ENCODE peak calls at places on chromosomes 1 and 21, in ten cellular contexts. D is brain microvascular endothelial cell; P is fibroblast of lung; B is right atrium auricular region; H is caudate nucleus; I is CD4-positive, CD25-positive, alpha-beta regulatory T cell; T is kidney; N is AG04450; F is Peyer's patch; R is iPS DF 6.9. M is an unnamed sample.

GRCh38 chr1:10378071-10378841 is 20.6 kb upstream of the PGD start:
- DNase-seq in T (peak), R (no peak), P (peak), N (peak), H (peak), D (peak), I (no peak), B (no peak), F (no peak), M (peak)

GRCh38 chr21:14675774-14676530 is 129.8 kb upstream of the SAMSN1 start:
- DNase-seq in R (no peak), F (no peak), D (no peak), H (no peak), I (peak), P (no peak), T (no peak), B (no peak), N (no peak), M (no peak)

GRCh38 chr1:86423873-86424272 is at the start of gene CLCA2:
- DNase-seq in H (no peak), R (no peak), F (no peak), N (no peak), P (no peak), D (no peak), T (no peak), B (no peak), I (no peak), M (peak)

GRCh38 chr1:27862671-27863551 is 9.4 kb upstream of the THEMIS2 start:
- DNase-seq in H (no peak), D (peak), I (no peak), B (peak), P (peak), R (no peak), F (peak), T (peak), N (peak), M (peak)

GRCh38 chr1:15949453-15950245 is 26.3 kb downstream of the ZBTB17 start:
- DNase-seq in T (peak), B (peak), P (peak), D (peak), R (no peak), H (peak), N (peak), I (peak), F (peak), M (peak)

GRCh38 chr1:100360790-100361232 is 8.5 kb downstream of the CDC14A start:
- DNase-seq in D (peak), P (peak), F (no peak), T (no peak), I (no peak), R (no peak), H (no peak), B (no peak), N (no peak), M (no peak)

GRCh38 chr1:39672551-39672947 is 642 bp upstream of the NT5C1A start:
- DNase-seq in D (no peak), F (no peak), H (no peak), R (no peak), B (no peak), I (peak), P (no peak), T (peak), N (no peak), M (no peak)

GRCh38 chr1:42937141-42937696 is 21.4 kb downstream of the SLC2A1 start:
- DNase-seq in F (peak), P (peak), R (no peak), T (no peak), H (no peak), I (no peak), N (no peak), B (no peak), D (peak), M (peak)

GRCh38 chr1:16449666-16450065 is 9.1 kb downstream of the NECAP2 start:
- DNase-seq in D (no peak), T (no peak), I (no peak), N (no peak), H (no peak), B (no peak), P (no peak), R (no peak), F (no peak), M (no peak)

GRCh38 chr1:29900727-29901126 is 664.4 kb downstream of the PTPRU start:
- DNase-seq in B (no peak), F (no peak), R (no peak), I (no peak), D (no peak), P (no peak), N (no peak), T (no peak), H (no peak), M (no peak)

GRCh38 chr1:63023637-63024036 is 239.7 kb downstream of the ATG4C start:
- DNase-seq in F (no peak), P (no peak), N (no peak), T (no peak), D (no peak), I (no peak), H (no peak), B (no peak), R (no peak), M (no peak)

DNA sequence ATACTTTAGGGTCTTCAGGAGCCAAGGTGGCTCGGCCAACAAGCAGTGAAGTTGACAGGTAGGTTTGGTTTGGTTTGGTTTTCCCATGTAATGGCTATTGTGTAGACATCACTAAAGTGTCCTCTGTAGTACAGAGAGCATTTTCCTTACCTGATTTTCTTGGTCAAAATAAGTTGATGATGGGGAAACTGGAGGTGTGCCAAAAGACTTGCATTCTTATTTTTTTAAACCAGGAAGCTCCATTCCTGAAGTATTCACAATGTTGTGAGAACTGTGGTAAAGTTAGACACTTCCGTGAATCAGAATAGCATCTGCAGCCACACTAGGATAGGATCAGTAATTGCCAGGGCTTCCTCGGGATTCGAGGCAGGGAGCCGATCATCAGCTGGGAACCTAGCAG is 2.9 kb downstream of the ZBTB37 start:
- DNase-seq in B (no peak), T (no peak), R (no peak), D (no peak), N (no peak), F (no peak), I (no peak), H (no peak), P (no peak), M (no peak)
- H3K27ac ChIP-seq in B (no peak), T (no peak), R (no peak), D (no peak), N (no peak), F (peak), I (peak), H (no peak), P (no peak), M (no peak)

DNA sequence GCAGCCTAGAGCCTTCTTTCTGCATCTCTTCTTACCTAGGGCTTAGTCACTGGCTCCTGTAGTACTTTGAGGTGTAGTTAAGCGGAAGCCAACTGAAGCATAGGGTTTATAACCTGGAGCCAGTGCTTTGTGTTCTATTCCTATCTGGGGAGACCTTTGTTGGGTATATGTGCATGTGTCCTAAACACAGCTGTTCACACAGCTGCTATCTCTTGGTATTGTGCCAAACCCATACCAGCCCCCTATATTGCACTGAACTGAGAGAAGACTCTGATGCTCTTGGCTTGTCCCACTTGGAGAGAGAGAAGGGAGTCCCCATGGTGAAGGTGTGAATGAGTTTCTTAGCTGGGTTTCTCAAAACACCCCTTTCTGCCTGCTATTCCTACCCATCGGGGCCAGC is 17.2 kb upstream of the NFASC start:
- DNase-seq in F (no peak), P (no peak), N (no peak), B (no peak), H (no peak), R (no peak), I (no peak), T (no peak), D (no peak), M (no peak)
- H3K27ac ChIP-seq in F (no peak), P (no peak), N (no peak), B (no peak), H (no peak), R (no peak), I (no peak), T (no peak), D (no peak), M (no peak)

GRCh38 chr1:45926302-45926701 is 122.9 kb downstream of the MAST2 start:
- DNase-seq in B (no peak), I (no peak), F (no peak), N (no peak), D (no peak), R (no peak), H (no peak), T (no peak), P (no peak), M (no peak)

GRCh38 chr1:45925728-45926287 is 122.4 kb downstream of the MAST2 start:
- DNase-seq in B (no peak), F (no peak), D (no peak), T (no peak), R (no peak), I (no peak), H (no peak), N (no peak), P (no peak), M (no peak)

GRCh38 chr1:45930258-45931150 is 127.1 kb downstream of the MAST2 start:
- DNase-seq in F (no peak), H (no peak), B (no peak), P (no peak), I (no peak), D (no peak), N (no peak), T (no peak), R (no peak), M (no peak)

GRCh38 chr1:45928486-45929205 is 125.2 kb downstream of the MAST2 start:
- DNase-seq in N (no peak), B (no peak), D (peak), R (no peak), T (no peak), P (peak), I (no peak), F (no peak), H (no peak), M (no peak)

DNA sequence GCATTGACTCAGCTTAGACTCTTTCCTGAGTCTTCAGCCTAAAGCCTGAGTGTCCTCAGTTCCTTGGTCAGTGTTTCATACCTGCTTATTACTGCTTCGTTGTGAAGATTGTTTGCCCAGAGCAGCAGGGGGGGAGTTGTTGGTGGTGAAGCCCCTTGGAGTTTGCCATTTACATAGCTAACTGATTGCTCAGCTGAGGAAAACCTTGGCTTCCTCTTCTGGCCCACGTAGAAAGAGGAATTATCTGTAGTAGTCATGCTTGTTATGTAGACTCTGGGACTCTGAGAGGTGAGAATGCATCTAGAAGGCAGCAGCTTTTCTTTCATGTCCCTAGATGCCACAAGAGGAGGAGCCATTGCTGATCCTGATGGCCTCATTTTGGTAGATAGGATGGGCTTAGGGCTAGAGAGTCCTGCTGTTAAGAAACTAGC is 125.9 kb downstream of the MAST2 start:
- DNase-seq in B (no peak), N (no peak), F (no peak), D (peak), I (no peak), P (peak), T (no peak), H (no peak), R (no peak), M (no peak)
- H3K27ac ChIP-seq in B (peak), N (peak), F (no peak), D (peak), I (no peak), P (no peak), T (no peak), H (no peak), R (peak), M (peak)

DNA sequence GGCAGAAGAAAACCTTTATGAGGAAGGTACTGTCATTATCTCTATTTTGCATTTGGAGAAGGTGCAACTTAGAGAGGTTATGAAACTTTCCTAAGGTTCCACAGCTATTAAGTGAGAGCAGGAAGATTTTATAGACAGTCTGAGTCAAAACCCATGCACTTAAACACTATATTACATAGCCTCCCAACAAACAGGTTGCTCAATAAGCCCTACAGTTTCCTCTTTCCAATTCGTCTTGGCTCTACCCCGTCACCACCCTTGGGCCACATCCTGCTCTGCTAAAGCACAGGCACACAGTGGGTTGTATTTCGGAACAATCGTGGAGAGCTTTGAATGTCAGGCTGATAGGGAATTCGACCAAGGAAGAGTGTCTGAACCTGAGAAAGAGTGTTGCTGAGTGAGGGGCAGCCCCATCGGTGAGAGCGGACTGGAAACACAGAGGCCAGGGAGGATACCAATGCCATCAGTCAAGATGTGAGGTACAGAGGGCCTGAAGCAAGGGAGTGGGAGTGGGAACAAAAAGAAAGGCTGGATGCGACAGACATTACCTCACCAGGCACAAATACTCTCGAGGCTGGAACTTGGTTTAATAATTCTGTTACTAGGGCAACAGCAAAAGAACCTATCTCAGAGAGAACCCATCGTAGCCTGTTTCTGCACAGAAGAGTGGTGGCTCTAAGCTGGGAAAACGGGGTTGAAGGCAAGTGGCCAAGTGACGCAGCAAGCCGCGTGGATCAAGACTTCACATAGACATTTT is 6.3 kb upstream of the LRRC52 start:
- DNase-seq in H (no peak), D (no peak), R (no peak), T (no peak), I (no peak), P (no peak), B (no peak), N (no peak), F (no peak), M (no peak)
- H3K27ac ChIP-seq in H (no peak), D (no peak), R (no peak), T (no peak), I (no peak), P (no peak), B (no peak), N (no peak), F (no peak), M (no peak)

GRCh38 chr1:162732566-162733335 is 57.8 kb upstream of the HSD17B7 start:
- DNase-seq in H (no peak), D (no peak), I (no peak), B (no peak), R (no peak), T (peak), P (no peak), N (no peak), F (no peak), M (no peak)
- H3K27ac ChIP-seq in H (peak), D (no peak), I (no peak), B (peak), R (no peak), T (no peak), P (no peak), N (peak), F (peak), M (no peak)

DNA sequence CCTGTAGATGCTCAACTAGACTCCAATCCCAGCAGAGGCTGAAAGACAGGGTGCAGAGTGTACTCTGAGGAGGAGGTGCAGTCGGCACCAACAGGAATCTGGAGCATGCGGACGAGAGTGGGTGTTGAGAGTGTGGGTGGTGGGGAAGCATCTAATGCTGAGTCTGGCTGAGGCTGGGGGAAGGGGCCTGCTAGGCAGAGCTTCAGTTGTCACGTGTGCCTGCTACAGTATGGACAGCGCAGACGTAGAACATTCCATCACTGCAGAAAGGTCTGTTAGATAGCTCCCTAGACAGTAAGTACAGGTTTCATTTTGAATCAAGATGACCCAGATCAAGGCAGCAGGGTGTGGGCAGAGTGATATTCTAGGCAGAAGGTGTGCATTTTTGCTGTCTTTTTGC is 23.1 kb downstream of the SNAP47 start:
- DNase-seq in P (peak), I (peak), T (peak), D (no peak), H (peak), F (no peak), B (no peak), N (no peak), R (no peak), M (no peak)
- H3K27ac ChIP-seq in P (no peak), I (no peak), T (no peak), D (no peak), H (peak), F (no peak), B (peak), N (no peak), R (no peak), M (no peak)

M was measured in epithelial cell of prostate.